ENCODE peak calls at places on chromosomes 3 and 15, in five cellular contexts. One of them, this sample, is unnamed.

GRCh38 chr3:15499536-15499935 is 22.0 kb downstream of the COLQ start:
- DNase-seq in Panc1: no peak
- DNase-seq in fibroblast of pulmonary artery: no peak
- DNase-seq in B cell: no peak
- DNase-seq in sigmoid colon: no peak
- DNase-seq in this sample: no peak

GRCh38 chr15:69623521-69624513 is 171.2 kb downstream of the RPLP1 start:
- DNase-seq in Panc1: no peak
- DNase-seq in fibroblast of pulmonary artery: no peak
- DNase-seq in B cell: no peak
- DNase-seq in sigmoid colon: no peak
- DNase-seq in this sample: no peak

GRCh38 chr3:42529463-42529862 is 27.0 kb downstream of the VIPR1 start:
- DNase-seq in Panc1: no peak
- DNase-seq in fibroblast of pulmonary artery: no peak
- DNase-seq in B cell: no peak
- DNase-seq in sigmoid colon: no peak
- DNase-seq in this sample: no peak

GRCh38 chr15:66863382-66864085 is 161.5 kb downstream of the SMAD6 start:
- DNase-seq in Panc1: no peak
- DNase-seq in fibroblast of pulmonary artery: no peak
- DNase-seq in B cell: no peak
- DNase-seq in sigmoid colon: peak; percentile 36
- DNase-seq in this sample: no peak

GRCh38 chr3:190586631-190587000 is 72.7 kb downstream of the IL1RAP start:
- DNase-seq in Panc1: no peak
- DNase-seq in fibroblast of pulmonary artery: peak; percentile 62
- DNase-seq in B cell: peak; percentile 8
- DNase-seq in sigmoid colon: no peak
- DNase-seq in this sample: no peak

GRCh38 chr3:57691411-57692133 is 1.3 kb downstream of the DENND6A start:
- DNase-seq in Panc1: no peak
- DNase-seq in fibroblast of pulmonary artery: peak; percentile 5
- DNase-seq in B cell: no peak
- DNase-seq in sigmoid colon: no peak
- DNase-seq in this sample: peak; percentile 24

GRCh38 chr15:67035886-67036285 is 29.5 kb upstream of the SMAD3 start:
- DNase-seq in Panc1: no peak
- DNase-seq in fibroblast of pulmonary artery: no peak
- DNase-seq in B cell: no peak
- DNase-seq in sigmoid colon: no peak
- DNase-seq in this sample: no peak

GRCh38 chr15:54687628-54688027 is 509.1 kb downstream of the RSL24D1 start:
- DNase-seq in Panc1: no peak
- DNase-seq in fibroblast of pulmonary artery: no peak
- DNase-seq in B cell: no peak
- DNase-seq in sigmoid colon: no peak
- DNase-seq in this sample: no peak

GRCh38 chr3:141578197-141578596 is 91.4 kb downstream of the RASA2 start:
- DNase-seq in Panc1: no peak
- DNase-seq in fibroblast of pulmonary artery: peak; percentile 41
- DNase-seq in B cell: no peak
- DNase-seq in sigmoid colon: no peak
- DNase-seq in this sample: no peak

GRCh38 chr15:65130941-65131340 is 2.7 kb downstream of the PDCD7 start:
- DNase-seq in Panc1: no peak
- DNase-seq in fibroblast of pulmonary artery: no peak
- DNase-seq in B cell: no peak
- DNase-seq in sigmoid colon: no peak
- DNase-seq in this sample: no peak

GRCh38 chr3:59246719-59247401 is 197.0 kb upstream of the CFAP20DC start:
- DNase-seq in Panc1: no peak
- DNase-seq in fibroblast of pulmonary artery: no peak
- DNase-seq in B cell: peak; percentile 24
- DNase-seq in sigmoid colon: no peak
- DNase-seq in this sample: no peak

GRCh38 chr3:193621127-193621526 is 28.1 kb downstream of the OPA1 start:
- DNase-seq in Panc1: no peak
- DNase-seq in fibroblast of pulmonary artery: no peak
- DNase-seq in B cell: no peak
- DNase-seq in sigmoid colon: no peak
- DNase-seq in this sample: no peak

GRCh38 chr15:76901965-76902364 is 3.2 kb downstream of the SCAPER start:
- DNase-seq in Panc1: no peak
- DNase-seq in fibroblast of pulmonary artery: no peak
- DNase-seq in B cell: no peak
- DNase-seq in sigmoid colon: no peak
- DNase-seq in this sample: no peak

GRCh38 chr3:25001041-25001591 is 426.9 kb upstream of the RARB start:
- DNase-seq in Panc1: no peak
- DNase-seq in fibroblast of pulmonary artery: no peak
- DNase-seq in B cell: no peak
- DNase-seq in sigmoid colon: no peak
- DNase-seq in this sample: no peak

GRCh38 chr15:47813985-47814384 is 96.7 kb downstream of the SEMA6D start:
- DNase-seq in Panc1: no peak
- DNase-seq in fibroblast of pulmonary artery: no peak
- DNase-seq in B cell: no peak
- DNase-seq in sigmoid colon: no peak
- DNase-seq in this sample: no peak

GRCh38 chr3:59142581-59142980 is 92.8 kb upstream of the CFAP20DC start:
- DNase-seq in Panc1: no peak
- DNase-seq in fibroblast of pulmonary artery: no peak
- DNase-seq in B cell: no peak
- DNase-seq in sigmoid colon: no peak
- DNase-seq in this sample: no peak

GRCh38 chr15:75685195-75685594 is 27.5 kb downstream of the CSPG4 start:
- DNase-seq in Panc1: no peak
- DNase-seq in fibroblast of pulmonary artery: no peak
- DNase-seq in B cell: no peak
- DNase-seq in sigmoid colon: no peak
- DNase-seq in this sample: no peak

GRCh38 chr3:64224826-64225606 is at the start of gene PRICKLE2:
- DNase-seq in Panc1: no peak
- DNase-seq in fibroblast of pulmonary artery: peak; percentile 93
- DNase-seq in B cell: peak; percentile 42
- DNase-seq in sigmoid colon: peak; percentile 90
- DNase-seq in this sample: no peak

GRCh38 chr3:138694287-138695007 is 85.9 kb downstream of the FAIM start:
- DNase-seq in Panc1: peak; percentile 72
- DNase-seq in fibroblast of pulmonary artery: peak; percentile 66
- DNase-seq in B cell: no peak
- DNase-seq in sigmoid colon: no peak
- DNase-seq in this sample: no peak

DNA sequence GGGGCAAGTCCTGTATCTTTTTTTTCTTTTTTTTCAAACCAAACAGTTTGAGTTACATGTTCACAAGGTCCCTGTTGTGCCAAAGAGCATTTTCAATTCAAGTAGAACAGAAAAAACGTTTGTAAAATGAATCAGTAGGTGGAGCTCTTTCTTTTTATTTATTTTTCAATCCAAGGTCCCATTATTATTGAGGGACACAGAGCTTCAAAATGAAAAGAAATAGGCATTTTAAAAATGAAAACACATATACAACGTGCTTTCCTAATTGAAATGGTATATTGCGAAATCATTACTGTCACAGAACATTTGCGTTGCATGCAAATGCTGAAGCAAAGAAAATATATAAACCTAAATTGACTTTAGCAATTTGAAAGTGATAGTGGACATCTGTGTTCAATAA is 711.0 kb downstream of the MECOM start:
- DNase-seq in Panc1: no peak
- DNase-seq in fibroblast of pulmonary artery: peak; percentile 72
- DNase-seq in B cell: no peak
- DNase-seq in sigmoid colon: no peak
- DNase-seq in this sample: no peak
- TF ChIP-seq CTCF in Panc1: peak; percentile 15
- TF ChIP-seq CTCF in fibroblast of pulmonary artery: peak; percentile 37
- TF ChIP-seq CTCF in B cell: no peak
- TF ChIP-seq CTCF in sigmoid colon: no peak
- TF ChIP-seq CTCF in this sample: no peak

DNA sequence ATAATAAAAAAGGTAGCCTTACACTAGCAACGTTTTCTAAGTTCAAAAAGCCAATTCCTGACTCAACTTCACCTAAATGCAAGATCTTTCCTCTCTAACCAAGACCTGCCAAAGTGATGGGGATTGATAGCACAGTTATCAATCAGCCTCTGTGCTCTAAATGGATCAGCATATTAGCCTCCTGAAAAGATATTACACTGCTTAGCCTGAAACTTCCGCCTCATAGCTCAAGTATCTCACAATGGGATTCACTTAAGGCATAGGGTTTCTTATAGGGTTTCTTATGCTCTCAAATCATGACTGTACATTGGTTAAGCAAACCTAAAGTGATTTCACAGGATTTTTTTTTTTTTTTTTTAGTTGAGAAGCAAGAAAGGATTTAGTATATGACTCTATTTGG is 439 bp upstream of the SLC9A9 start:
- DNase-seq in Panc1: no peak
- DNase-seq in fibroblast of pulmonary artery: no peak
- DNase-seq in B cell: peak; percentile 12
- DNase-seq in sigmoid colon: no peak
- DNase-seq in this sample: no peak
- TF ChIP-seq CTCF in Panc1: no peak
- TF ChIP-seq CTCF in fibroblast of pulmonary artery: no peak
- TF ChIP-seq CTCF in B cell: no peak
- TF ChIP-seq CTCF in sigmoid colon: no peak
- TF ChIP-seq CTCF in this sample: no peak

DNA sequence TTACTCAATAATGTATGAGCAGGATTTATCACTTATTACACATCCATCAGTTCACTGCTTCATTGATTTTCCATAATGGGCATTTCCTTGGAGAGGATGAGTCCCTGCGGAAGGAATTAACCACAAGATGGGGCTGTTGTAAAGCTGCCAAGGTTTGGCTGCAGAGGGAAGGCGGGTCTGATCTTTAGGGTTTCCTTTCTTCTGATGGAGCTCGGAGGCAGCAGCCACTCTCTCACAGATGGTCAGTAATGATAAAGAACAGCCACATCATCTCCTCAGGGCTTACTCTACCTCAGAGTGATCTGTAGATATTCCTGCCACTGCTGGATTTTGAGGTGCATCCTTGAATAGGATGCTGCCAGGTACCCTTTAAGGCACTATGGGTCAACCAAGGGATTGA is 115.2 kb downstream of the USP13 start:
- DNase-seq in Panc1: no peak
- DNase-seq in fibroblast of pulmonary artery: peak; percentile 68
- DNase-seq in B cell: no peak
- DNase-seq in sigmoid colon: no peak
- DNase-seq in this sample: no peak
- TF ChIP-seq CTCF in Panc1: peak; percentile 79
- TF ChIP-seq CTCF in fibroblast of pulmonary artery: peak; percentile 71
- TF ChIP-seq CTCF in B cell: no peak
- TF ChIP-seq CTCF in sigmoid colon: no peak
- TF ChIP-seq CTCF in this sample: no peak

GRCh38 chr3:10334461-10334860 is 13.5 kb upstream of the SEC13 start:
- DNase-seq in Panc1: no peak
- DNase-seq in fibroblast of pulmonary artery: peak; percentile 53
- DNase-seq in B cell: no peak
- DNase-seq in sigmoid colon: no peak
- DNase-seq in this sample: no peak
- TF ChIP-seq CTCF in Panc1: no peak
- TF ChIP-seq CTCF in fibroblast of pulmonary artery: peak; percentile 29
- TF ChIP-seq CTCF in B cell: no peak
- TF ChIP-seq CTCF in sigmoid colon: no peak
- TF ChIP-seq CTCF in this sample: no peak

GRCh38 chr3:180018588-180018987 is 18.1 kb downstream of the PEX5L start:
- DNase-seq in Panc1: no peak
- DNase-seq in fibroblast of pulmonary artery: no peak
- DNase-seq in B cell: no peak
- DNase-seq in sigmoid colon: no peak
- DNase-seq in this sample: no peak
- TF ChIP-seq CTCF in Panc1: no peak
- TF ChIP-seq CTCF in fibroblast of pulmonary artery: no peak
- TF ChIP-seq CTCF in B cell: no peak
- TF ChIP-seq CTCF in sigmoid colon: no peak
- TF ChIP-seq CTCF in this sample: no peak

GRCh38 chr3:38115645-38116427 is 21.1 kb downstream of the ACAA1 start:
- DNase-seq in Panc1: no peak
- DNase-seq in fibroblast of pulmonary artery: no peak
- DNase-seq in B cell: peak; percentile 18
- DNase-seq in sigmoid colon: peak; percentile 41
- DNase-seq in this sample: no peak

GRCh38 chr3:38117163-38117716 is 19.7 kb downstream of the ACAA1 start:
- DNase-seq in Panc1: no peak
- DNase-seq in fibroblast of pulmonary artery: no peak
- DNase-seq in B cell: no peak
- DNase-seq in sigmoid colon: peak; percentile 64
- DNase-seq in this sample: no peak

GRCh38 chr3:38114052-38114874 is 22.7 kb downstream of the ACAA1 start:
- DNase-seq in Panc1: no peak
- DNase-seq in fibroblast of pulmonary artery: no peak
- DNase-seq in B cell: no peak
- DNase-seq in sigmoid colon: peak; percentile 55
- DNase-seq in this sample: no peak

GRCh38 chr3:38116471-38117162 is 20.3 kb downstream of the ACAA1 start:
- DNase-seq in Panc1: no peak
- DNase-seq in fibroblast of pulmonary artery: no peak
- DNase-seq in B cell: no peak
- DNase-seq in sigmoid colon: peak; percentile 52
- DNase-seq in this sample: no peak

DNA sequence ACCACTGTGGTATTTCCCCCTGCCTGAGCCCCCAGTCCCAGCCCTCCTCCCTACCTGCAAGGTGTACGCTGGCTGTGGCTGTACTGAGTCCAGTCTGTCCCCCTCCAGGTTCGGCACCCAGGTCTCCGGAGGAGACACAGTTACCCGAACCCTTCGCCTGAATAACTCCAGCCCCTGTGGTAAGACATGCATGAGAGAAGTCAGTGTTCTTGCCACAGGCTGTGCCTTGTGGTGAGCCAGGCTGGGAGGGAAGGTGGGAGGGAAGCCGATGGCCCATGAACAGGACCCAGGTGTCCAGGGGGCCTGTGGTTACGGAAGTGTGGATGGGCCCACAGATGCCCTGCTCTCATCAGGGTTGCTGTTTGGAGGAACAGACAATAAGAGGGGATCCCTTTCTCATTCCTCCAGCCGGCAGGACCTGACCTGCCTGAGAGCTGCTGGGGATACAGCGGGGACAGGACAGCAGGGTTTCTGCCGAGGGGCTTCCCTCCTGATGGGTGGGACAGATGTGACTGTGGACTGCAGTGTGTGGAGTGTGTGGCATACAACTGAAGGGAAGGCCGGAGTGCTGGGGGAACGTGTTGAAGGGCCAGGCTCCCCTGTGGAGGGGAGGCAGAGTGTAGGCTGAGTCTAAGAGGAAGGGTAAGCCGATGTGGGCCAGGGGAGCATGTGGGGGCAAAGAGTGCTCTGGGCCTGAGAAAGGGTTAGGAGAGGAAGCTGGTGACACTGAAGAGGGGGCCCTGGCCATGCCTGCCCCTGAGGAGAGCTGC is 21.9 kb downstream of the ACAA1 start:
- DNase-seq in Panc1: no peak
- DNase-seq in fibroblast of pulmonary artery: no peak
- DNase-seq in B cell: peak; percentile 32
- DNase-seq in sigmoid colon: peak; percentile 54
- DNase-seq in this sample: no peak
- TF ChIP-seq CTCF in Panc1: no peak
- TF ChIP-seq CTCF in fibroblast of pulmonary artery: no peak
- TF ChIP-seq CTCF in B cell: no peak
- TF ChIP-seq CTCF in sigmoid colon: no peak
- TF ChIP-seq CTCF in this sample: no peak

This sample was measured in natural killer cell.